ENCODE peak calls at places on chromosomes 13 and 19, in eight cellular contexts. One of them, this sample, is unnamed.

GRCh38 chr19:31943778-31944177 is 401.6 kb upstream of the ZNF507 start:
- ATAC-seq in heart left ventricle: no peak
- ATAC-seq in right cardiac atrium: no peak
- ATAC-seq in gastroesophageal sphincter: no peak
- ATAC-seq in upper lobe of left lung: no peak
- ATAC-seq in T-cell: no peak
- ATAC-seq in K562: no peak
- ATAC-seq in GM12878: no peak
- ATAC-seq in this sample: no peak

GRCh38 chr13:94674609-94675348 is 37.6 kb downstream of the SOX21 start:
- ATAC-seq in heart left ventricle: no peak
- ATAC-seq in right cardiac atrium: no peak
- ATAC-seq in gastroesophageal sphincter: no peak
- ATAC-seq in upper lobe of left lung: no peak
- ATAC-seq in T-cell: peak
- ATAC-seq in K562: peak
- ATAC-seq in GM12878: peak
- ATAC-seq in this sample: peak

GRCh38 chr19:34348899-34349487 is 16.0 kb upstream of the GPI start:
- ATAC-seq in heart left ventricle: no peak
- ATAC-seq in right cardiac atrium: no peak
- ATAC-seq in gastroesophageal sphincter: no peak
- ATAC-seq in upper lobe of left lung: no peak
- ATAC-seq in T-cell: no peak
- ATAC-seq in K562: no peak
- ATAC-seq in GM12878: no peak
- ATAC-seq in this sample: no peak

GRCh38 chr19:22605275-22606211 is 28.6 kb upstream of the ZNF492 start:
- ATAC-seq in heart left ventricle: no peak
- ATAC-seq in right cardiac atrium: no peak
- ATAC-seq in gastroesophageal sphincter: no peak
- ATAC-seq in upper lobe of left lung: no peak
- ATAC-seq in T-cell: no peak
- ATAC-seq in K562: no peak
- ATAC-seq in GM12878: no peak
- ATAC-seq in this sample: no peak

GRCh38 chr19:54211214-54211613 is 10.6 kb downstream of the RPS9 start:
- ATAC-seq in heart left ventricle: no peak
- ATAC-seq in right cardiac atrium: no peak
- ATAC-seq in gastroesophageal sphincter: no peak
- ATAC-seq in upper lobe of left lung: no peak
- ATAC-seq in T-cell: no peak
- ATAC-seq in K562: no peak
- ATAC-seq in GM12878: no peak
- ATAC-seq in this sample: peak

GRCh38 chr13:102441085-102441484 is 39.2 kb upstream of the FGF14 start:
- ATAC-seq in heart left ventricle: no peak
- ATAC-seq in right cardiac atrium: no peak
- ATAC-seq in gastroesophageal sphincter: no peak
- ATAC-seq in upper lobe of left lung: no peak
- ATAC-seq in T-cell: no peak
- ATAC-seq in K562: no peak
- ATAC-seq in GM12878: peak
- ATAC-seq in this sample: no peak

GRCh38 chr13:45398862-45399261 is 19.3 kb downstream of the SLC25A30 start:
- ATAC-seq in heart left ventricle: no peak
- ATAC-seq in right cardiac atrium: no peak
- ATAC-seq in gastroesophageal sphincter: no peak
- ATAC-seq in upper lobe of left lung: no peak
- ATAC-seq in T-cell: peak
- ATAC-seq in K562: no peak
- ATAC-seq in GM12878: no peak
- ATAC-seq in this sample: no peak

GRCh38 chr13:45331981-45332830 is 8.8 kb downstream of the TPT1 start:
- ATAC-seq in heart left ventricle: no peak
- ATAC-seq in right cardiac atrium: no peak
- ATAC-seq in gastroesophageal sphincter: peak
- ATAC-seq in upper lobe of left lung: peak
- ATAC-seq in T-cell: no peak
- ATAC-seq in K562: peak
- ATAC-seq in GM12878: no peak
- ATAC-seq in this sample: peak

GRCh38 chr19:16258440-16258903 is 60.8 kb downstream of the AP1M1 start:
- ATAC-seq in heart left ventricle: peak
- ATAC-seq in right cardiac atrium: peak
- ATAC-seq in gastroesophageal sphincter: peak
- ATAC-seq in upper lobe of left lung: peak
- ATAC-seq in T-cell: no peak
- ATAC-seq in K562: peak
- ATAC-seq in GM12878: no peak
- ATAC-seq in this sample: peak

GRCh38 chr13:72820898-72821279 is 39.0 kb downstream of the PIBF1 start:
- ATAC-seq in heart left ventricle: no peak
- ATAC-seq in right cardiac atrium: no peak
- ATAC-seq in gastroesophageal sphincter: no peak
- ATAC-seq in upper lobe of left lung: no peak
- ATAC-seq in T-cell: no peak
- ATAC-seq in K562: no peak
- ATAC-seq in GM12878: no peak
- ATAC-seq in this sample: no peak

GRCh38 chr19:17227798-17228367 is 1.9 kb downstream of the OCEL1 start:
- ATAC-seq in heart left ventricle: no peak
- ATAC-seq in right cardiac atrium: no peak
- ATAC-seq in gastroesophageal sphincter: no peak
- ATAC-seq in upper lobe of left lung: no peak
- ATAC-seq in T-cell: no peak
- ATAC-seq in K562: peak
- ATAC-seq in GM12878: no peak
- ATAC-seq in this sample: no peak

GRCh38 chr19:13850910-13851753 is 25.8 kb upstream of the NANOS3 start:
- ATAC-seq in heart left ventricle: peak
- ATAC-seq in right cardiac atrium: peak
- ATAC-seq in gastroesophageal sphincter: peak
- ATAC-seq in upper lobe of left lung: peak
- ATAC-seq in T-cell: peak
- ATAC-seq in K562: peak
- ATAC-seq in GM12878: no peak
- ATAC-seq in this sample: peak

GRCh38 chr19:57302020-57302465 is 18.2 kb upstream of the ZNF543 start:
- ATAC-seq in heart left ventricle: no peak
- ATAC-seq in right cardiac atrium: peak
- ATAC-seq in gastroesophageal sphincter: no peak
- ATAC-seq in upper lobe of left lung: peak
- ATAC-seq in T-cell: no peak
- ATAC-seq in K562: peak
- ATAC-seq in GM12878: peak
- ATAC-seq in this sample: peak

GRCh38 chr19:51509823-51510660 is 8.4 kb upstream of the SIGLEC12 start:
- ATAC-seq in heart left ventricle: no peak
- ATAC-seq in right cardiac atrium: no peak
- ATAC-seq in gastroesophageal sphincter: no peak
- ATAC-seq in upper lobe of left lung: no peak
- ATAC-seq in T-cell: no peak
- ATAC-seq in K562: peak
- ATAC-seq in GM12878: no peak
- ATAC-seq in this sample: no peak

GRCh38 chr13:27086599-27087265 is 84.9 kb downstream of the USP12 start:
- ATAC-seq in heart left ventricle: no peak
- ATAC-seq in right cardiac atrium: no peak
- ATAC-seq in gastroesophageal sphincter: no peak
- ATAC-seq in upper lobe of left lung: no peak
- ATAC-seq in T-cell: no peak
- ATAC-seq in K562: no peak
- ATAC-seq in GM12878: no peak
- ATAC-seq in this sample: no peak